ENCODE peak calls at places on chromosomes 12 and 14, in nine cellular contexts. M, O, T, B, W, D, P, K and H are unnamed samples.

GRCh38 chr12:103657331-103657730 is 70.3 kb downstream of the STAB2 start:
- DNase-seq in M (no peak), O (no peak), T (no peak), B (no peak), W (no peak), D (no peak), P (no peak), K (no peak), H (no peak)

GRCh38 chr12:94290353-94290752 is 142.0 kb downstream of the PLXNC1 start:
- DNase-seq in M (no peak), O (no peak), T (no peak), B (no peak), W (no peak), D (no peak), P (no peak), K (no peak), H (no peak)

GRCh38 chr12:47997321-47997720 is 7.0 kb downstream of the COL2A1 start:
- DNase-seq in M (no peak), O (peak), T (no peak), B (no peak), W (no peak), D (no peak), P (no peak), K (no peak), H (no peak)

GRCh38 chr14:55505846-55506245 is 65.4 kb upstream of the TBPL2 start:
- DNase-seq in M (no peak), O (no peak), T (no peak), B (no peak), W (no peak), D (no peak), P (no peak), K (no peak), H (no peak)

GRCh38 chr14:97791906-97792305 is 994.7 kb downstream of the VRK1 start:
- DNase-seq in M (no peak), O (no peak), T (no peak), B (no peak), W (no peak), D (no peak), P (no peak), K (no peak), H (no peak)

GRCh38 chr12:105425263-105426174 is 95.0 kb downstream of the C12orf75 start:
- DNase-seq in M (no peak), O (no peak), T (no peak), B (no peak), W (no peak), D (no peak), P (no peak), K (no peak), H (no peak)

GRCh38 chr12:87217486-87217885 is 811.7 kb downstream of the C12orf50 start:
- DNase-seq in M (no peak), O (no peak), T (no peak), B (no peak), W (no peak), D (no peak), P (no peak), K (no peak), H (no peak)

GRCh38 chr12:510071-510825 is 50.5 kb downstream of the B4GALNT3 start:
- DNase-seq in M (no peak), O (no peak), T (no peak), B (no peak), W (peak), D (no peak), P (no peak), K (no peak), H (no peak)

GRCh38 chr14:55324812-55325211 is 53.6 kb downstream of the FBXO34 start:
- DNase-seq in M (no peak), O (no peak), T (no peak), B (no peak), W (no peak), D (no peak), P (no peak), K (no peak), H (no peak)

GRCh38 chr14:101927859-101928258 is 36.5 kb upstream of the DYNC1H1 start:
- DNase-seq in M (no peak), O (peak), T (peak), B (no peak), W (no peak), D (no peak), P (no peak), K (peak), H (peak)

GRCh38 chr12:11658796-11659195 is 9.3 kb downstream of the ETV6 start:
- DNase-seq in M (no peak), O (no peak), T (peak), B (no peak), W (peak), D (no peak), P (no peak), K (no peak), H (no peak)

GRCh38 chr14:44895716-44896115 is 66.0 kb downstream of the KLHL28 start:
- DNase-seq in M (no peak), O (no peak), T (peak), B (no peak), W (no peak), D (no peak), P (no peak), K (no peak), H (peak)